ENCODE peak calls at places on chromosomes 12 and 14, in seven cellular contexts. R is IMR-90, S is heart left ventricle, J is lower leg skin, B is GM12865, D is cardiac muscle cell, P is adipocyte. E is an unnamed sample.

GRCh38 chr12:77521458-77522115 is 309.1 kb upstream of the NAV3 start:
- DNase-seq in R (no peak), S (no peak), J (no peak), B (no peak), D (no peak), P (peak; percentile 15), E (peak; percentile 5)

GRCh38 chr12:90999946-91000345 is 4.8 kb downstream of the EPYC start:
- DNase-seq in R (peak; percentile 48), S (no peak), J (no peak), B (no peak), D (no peak), P (peak; percentile 38), E (peak; percentile 31)

GRCh38 chr14:92513204-92513965 is at the start of gene RIN3:
- DNase-seq in R (peak; percentile 65), S (peak; percentile 77), J (peak; percentile 91), B (peak; percentile 77), D (peak; percentile 76), P (peak; percentile 74), E (peak; percentile 67)

GRCh38 chr14:56686416-56686815 is 106.8 kb downstream of the TMEM260 start:
- DNase-seq in R (no peak), S (peak; percentile 70), J (no peak), B (no peak), D (no peak), P (no peak), E (no peak)

GRCh38 chr14:96279564-96279963 is 23.6 kb downstream of the BDKRB1 start:
- DNase-seq in R (no peak), S (no peak), J (no peak), B (no peak), D (no peak), P (no peak), E (no peak)

GRCh38 chr12:12723147-12723680 is 6.0 kb downstream of the CDKN1B start:
- DNase-seq in R (peak; percentile 37), S (no peak), J (no peak), B (peak; percentile 33), D (peak; percentile 19), P (no peak), E (peak; percentile 44)

GRCh38 chr12:64137117-64137516 is 85.0 kb downstream of the KICS2 start:
- DNase-seq in R (peak; percentile 59), S (no peak), J (no peak), B (no peak), D (no peak), P (peak; percentile 11), E (no peak)

GRCh38 chr12:14238224-14238792 is 127.2 kb upstream of the ATF7IP start:
- DNase-seq in R (peak; percentile 55), S (no peak), J (no peak), B (peak; percentile 55), D (peak; percentile 63), P (peak; percentile 73), E (peak; percentile 57)

GRCh38 chr14:55339770-55340169 is 68.5 kb downstream of the FBXO34 start:
- DNase-seq in R (peak; percentile 25), S (no peak), J (no peak), B (peak; percentile 50), D (peak; percentile 9), P (no peak), E (no peak)

GRCh38 chr12:87836190-87836589 is 193.0 kb downstream of the C12orf50 start:
- DNase-seq in R (no peak), S (no peak), J (no peak), B (no peak), D (no peak), P (peak; percentile 64), E (no peak)

GRCh38 chr12:14185441-14186192 is 179.9 kb upstream of the ATF7IP start:
- DNase-seq in R (peak; percentile 38), S (no peak), J (no peak), B (peak; percentile 65), D (peak; percentile 58), P (peak; percentile 75), E (peak; percentile 34)

GRCh38 chr14:36316131-36316530 is 4.3 kb downstream of the MBIP start:
- DNase-seq in R (no peak), S (no peak), J (no peak), B (no peak), D (no peak), P (no peak), E (no peak)

GRCh38 chr14:55780156-55780946 is 200.3 kb downstream of the KTN1 start:
- DNase-seq in R (peak; percentile 33), S (peak; percentile 38), J (peak; percentile 86), B (peak; percentile 5), D (peak; percentile 93), P (peak; percentile 87), E (peak; percentile 58)

GRCh38 chr12:132447327-132447720 is 42.6 kb upstream of the FBRSL1 start:
- DNase-seq in R (no peak), S (no peak), J (no peak), B (no peak), D (no peak), P (no peak), E (no peak)

GRCh38 chr12:132447731-132448452 is 42.1 kb upstream of the FBRSL1 start:
- DNase-seq in R (no peak), S (no peak), J (no peak), B (no peak), D (no peak), P (no peak), E (no peak)

GRCh38 chr12:132444957-132445883 is 44.7 kb upstream of the FBRSL1 start:
- DNase-seq in R (no peak), S (peak; percentile 51), J (no peak), B (peak; percentile 78), D (no peak), P (no peak), E (no peak)

GRCh38 chr12:132445884-132446471 is 44.0 kb upstream of the FBRSL1 start:
- DNase-seq in R (peak; percentile 70), S (peak; percentile 62), J (no peak), B (peak; percentile 29), D (peak; percentile 85), P (no peak), E (peak; percentile 45)

GRCh38 chr12:132446535-132447326 is 43.2 kb upstream of the FBRSL1 start:
- DNase-seq in R (no peak), S (no peak), J (no peak), B (no peak), D (no peak), P (no peak), E (no peak)
- H3K4me3 ChIP-seq in R (peak overlapping the region; percentile 40), S (peak overlapping the region; percentile 37), J (no peak overlapping the region), B (no peak overlapping the region), D (no peak overlapping the region), P (peak overlapping the region; percentile 70), E (no peak overlapping the region)

DNA sequence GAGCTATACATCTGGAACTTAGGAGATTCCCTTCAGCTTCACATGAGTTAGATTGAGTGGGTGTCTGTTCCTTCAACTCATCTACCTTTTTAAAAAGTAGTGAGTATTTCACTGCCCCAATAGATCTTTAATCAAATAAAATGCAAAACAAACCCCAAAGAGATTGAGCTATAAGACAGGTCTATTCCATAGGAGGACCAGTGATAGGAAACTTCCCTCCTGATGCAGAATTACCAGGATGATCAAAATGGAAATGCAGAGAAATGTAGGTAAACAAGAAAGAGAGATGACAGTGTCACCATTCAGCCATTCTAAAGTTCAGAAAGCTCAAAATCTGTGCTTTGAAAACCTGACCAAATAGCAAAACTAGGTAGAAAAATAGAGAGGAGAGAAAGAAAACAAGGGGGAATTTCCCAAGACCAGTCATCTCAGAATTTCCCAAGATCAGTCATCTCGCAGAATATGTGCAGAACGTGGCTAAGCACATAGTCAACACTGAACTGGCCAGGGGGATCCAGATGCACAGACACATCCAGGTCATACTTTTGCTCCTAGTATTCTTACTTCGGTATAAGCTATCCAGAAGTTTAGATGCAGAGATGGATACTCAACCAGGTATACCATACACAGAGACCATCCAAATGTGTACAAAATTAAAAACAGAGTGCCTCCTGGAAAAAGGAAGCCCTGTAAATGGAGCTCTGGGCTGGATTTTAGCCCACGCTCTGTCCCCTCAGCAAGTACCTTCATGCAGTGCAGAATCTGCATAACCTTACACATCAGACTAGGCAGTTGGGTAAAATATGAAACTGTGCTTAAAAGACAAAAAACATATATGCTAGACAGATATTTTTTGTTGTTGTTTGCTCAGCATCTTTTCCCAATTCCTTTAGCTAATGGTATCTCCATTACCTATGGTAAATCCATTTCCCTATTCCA is 27.4 kb downstream of the SLC41A2 start:
- DNase-seq in R (peak; percentile 82), S (no peak), J (no peak), B (peak; percentile 87), D (peak; percentile 21), P (peak; percentile 31), E (no peak)
- H3K4me3 ChIP-seq in R (no peak overlapping the region), S (no peak overlapping the region), J (no peak overlapping the region), B (peak overlapping the region; percentile 21), D (no peak overlapping the region), P (peak overlapping the region; percentile 39), E (no peak overlapping the region)

DNA sequence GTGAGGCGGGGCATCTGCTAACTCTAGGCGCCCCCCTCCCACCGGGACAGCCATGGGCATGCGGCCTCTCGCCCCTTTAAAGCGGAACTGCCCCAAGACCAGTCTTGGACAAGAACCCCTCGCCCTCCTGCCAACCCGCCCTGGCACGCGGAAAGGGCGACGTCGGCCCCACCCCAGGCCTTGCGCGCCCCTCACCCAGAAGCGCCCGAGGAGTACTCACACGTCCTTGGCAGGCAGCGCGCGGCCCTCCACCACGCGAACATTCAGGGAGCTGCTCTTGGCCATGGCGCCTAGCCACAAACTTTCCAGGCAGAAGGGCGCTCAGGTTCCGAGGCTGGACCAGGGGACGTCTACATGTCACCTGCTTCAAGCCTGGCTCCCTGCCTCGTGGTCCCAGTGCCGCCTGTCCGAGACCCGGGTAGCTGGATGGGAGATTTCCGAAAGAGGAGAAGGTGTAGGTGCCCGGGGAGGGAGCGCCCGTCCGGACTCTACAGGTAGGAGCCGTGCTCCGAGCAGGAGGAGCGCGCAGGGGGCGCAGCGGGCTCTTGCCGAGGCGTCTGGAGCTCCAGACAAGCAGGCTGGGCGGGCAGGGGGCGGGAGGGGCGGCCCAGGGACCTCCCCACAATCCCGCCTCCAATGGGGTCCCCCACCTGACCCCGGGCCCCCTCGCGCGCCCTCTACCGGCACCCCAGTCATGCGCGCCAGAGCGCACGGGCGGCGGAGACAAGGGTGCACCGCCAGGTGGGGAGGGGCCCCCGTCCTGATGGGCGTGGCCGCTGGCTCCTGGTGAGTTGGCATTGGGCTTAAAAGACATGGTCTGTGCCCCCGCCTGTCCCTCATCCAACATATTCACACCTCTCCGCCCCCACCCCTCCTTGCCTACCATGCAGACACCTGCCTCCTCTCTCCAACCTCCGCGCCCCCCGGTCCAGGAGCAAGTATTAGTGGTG is at the start of gene RASAL1:
- DNase-seq in R (no peak), S (no peak), J (no peak), B (peak; percentile 43), D (no peak), P (no peak), E (no peak)
- H3K4me3 ChIP-seq in R (no peak within 1 kb of the TSS), S (no peak within 1 kb of the TSS), J (no peak within 1 kb of the TSS), B (no peak within 1 kb of the TSS), D (peak within 1 kb of the TSS; percentile 15), P (no peak within 1 kb of the TSS), E (no peak within 1 kb of the TSS)

GRCh38 chr12:56955631-56956256 is 1.7 kb downstream of the RDH16 start:
- DNase-seq in R (peak; percentile 22), S (no peak), J (no peak), B (no peak), D (peak; percentile 66), P (peak; percentile 54), E (no peak)
- H3K4me3 ChIP-seq in R (no peak overlapping the region), S (no peak overlapping the region), J (no peak overlapping the region), B (no peak overlapping the region), D (no peak overlapping the region), P (no peak overlapping the region), E (no peak overlapping the region)